ENCODE peak calls at places on chromosomes 16 and 17, in seven cellular contexts. E, O, F, V, U, Y and L are unnamed samples. For H3K36me3 and H3K27me3, the result is how much of the 10 kb centered on the place peaks cover.

GRCh38 chr16:50986453-50986852 is 164.6 kb downstream of the SALL1 start:
- DNase-seq in E (no peak), O (no peak), Y (no peak), F (no peak), U (no peak), V (no peak), L (no peak)

GRCh38 chr16:7016986-7017385 is 315.7 kb upstream of the RBFOX1 start:
- DNase-seq in V (no peak), E (no peak), U (no peak), F (no peak), Y (no peak), O (no peak), L (no peak)

GRCh38 chr16:72240949-72241348 is 69.0 kb upstream of the PMFBP1 start:
- DNase-seq in Y (no peak), V (no peak), F (no peak), E (no peak), U (no peak), O (no peak), L (no peak)

GRCh38 chr16:70661918-70662641 is 15.7 kb downstream of the IL34 start:
- DNase-seq in O (no peak), Y (no peak), E (no peak), V (no peak), F (peak), U (no peak), L (peak)

GRCh38 chr16:31508706-31509523 is 724 bp upstream of the RUSF1 start:
- DNase-seq in Y (no peak), O (peak), E (no peak), F (no peak), V (no peak), U (no peak), L (no peak)

GRCh38 chr17:45139533-45139920 is 4.0 kb downstream of the ACBD4 start:
- DNase-seq in O (no peak), Y (no peak), E (no peak), V (no peak), F (no peak), U (no peak), L (no peak)

GRCh38 chr16:75044800-75045361 is 46.1 kb downstream of the ZNRF1 start:
- DNase-seq in U (no peak), O (peak), Y (no peak), F (no peak), V (no peak), E (peak), L (no peak)

GRCh38 chr17:81486174-81486810 is 26.3 kb downstream of the ACTG1 start:
- DNase-seq in F (no peak), V (no peak), U (no peak), E (no peak), O (no peak), Y (no peak), L (no peak)

GRCh38 chr16:8925455-8925854 is 38.3 kb downstream of the USP7 start:
- DNase-seq in Y (no peak), E (no peak), V (no peak), O (no peak), U (no peak), F (no peak), L (no peak)

GRCh38 chr17:31073411-31073810 is 21.4 kb upstream of the NF1 start:
- DNase-seq in O (no peak), U (no peak), F (no peak), E (no peak), Y (peak), V (no peak), L (no peak)

GRCh38 chr16:78285437-78285917 is 186.0 kb downstream of the WWOX start:
- DNase-seq in V (no peak), E (no peak), F (no peak), O (no peak), Y (no peak), U (no peak), L (no peak)

GRCh38 chr17:68294196-68294555 is 2.9 kb downstream of the ARSG start:
- DNase-seq in U (no peak), E (no peak), V (no peak), Y (no peak), F (no peak), O (no peak), L (no peak)

GRCh38 chr17:73722163-73722562 is 77.9 kb upstream of the SDK2 start:
- DNase-seq in V (peak), U (no peak), Y (no peak), E (no peak), O (no peak), F (no peak), L (no peak)

GRCh38 chr17:390025-390424 is 37.4 kb upstream of the RPH3AL start:
- DNase-seq in E (no peak), U (no peak), V (no peak), F (no peak), Y (no peak), O (no peak), L (no peak)

GRCh38 chr16:15482068-15482747 is 47.8 kb downstream of the BMERB1 start:
- DNase-seq in F (peak), O (peak), U (peak), V (no peak), E (no peak), Y (peak), L (peak)

GRCh38 chr16:2482181-2483107 is 7.5 kb downstream of the TBC1D24 start:
- DNase-seq in V (no peak), U (no peak), O (peak), F (peak), Y (no peak), E (peak), L (no peak)

GRCh38 chr16:18855196-18855595 is 53.8 kb upstream of the ARL6IP1 start:
- DNase-seq in Y (no peak), E (no peak), V (no peak), O (no peak), F (no peak), U (no peak), L (no peak)
- H3K4me3 ChIP-seq in Y (no peak), E (no peak), V (no peak), O (no peak), F (no peak), U (no peak), L (no peak)

DNA sequence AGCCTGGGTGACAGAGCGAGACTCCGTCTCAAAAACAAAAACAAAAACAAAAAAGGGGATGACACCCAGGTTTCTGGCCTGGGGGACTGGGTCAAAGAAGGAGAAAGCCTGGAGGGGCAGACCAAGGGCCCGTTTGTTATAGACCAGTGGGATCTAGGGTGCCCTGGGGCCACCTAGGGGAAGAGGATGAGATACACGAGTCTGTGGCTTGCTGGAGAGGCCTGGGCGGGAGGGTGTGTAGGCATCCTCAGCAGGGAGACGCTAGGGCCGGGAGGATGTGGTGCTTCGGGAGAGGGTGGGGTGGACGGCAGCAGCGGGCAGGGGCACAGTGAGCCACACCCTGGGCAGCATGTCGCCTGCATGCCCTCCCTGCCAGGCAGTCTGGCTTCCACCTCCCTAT is 17.1 kb upstream of the CRK start:
- DNase-seq in U (no peak), Y (no peak), V (no peak), O (no peak), E (no peak), F (peak), L (peak)
- H3K36me3 ChIP-seq in U (under half), Y (under half), V (under half), O (under half), E (under half), F (half or more), L (under half)

GRCh38 chr17:48630009-48630924 is 4.1 kb upstream of the HOXB9 start:
- DNase-seq in E (no peak), O (no peak), F (peak), U (no peak), Y (peak), V (no peak), L (no peak)

GRCh38 chr17:48633266-48633816 is 7.2 kb upstream of the HOXB9 start:
- DNase-seq in U (no peak), F (peak), Y (peak), E (no peak), O (no peak), V (no peak), L (peak)

GRCh38 chr17:48630925-48631692 is 5.0 kb upstream of the HOXB9 start:
- DNase-seq in V (no peak), O (no peak), U (no peak), Y (peak), F (peak), E (no peak), L (no peak)

GRCh38 chr17:48632579-48633265 is 6.6 kb upstream of the HOXB9 start:
- DNase-seq in Y (peak), E (no peak), U (no peak), O (no peak), V (no peak), F (peak), L (no peak)

DNA sequence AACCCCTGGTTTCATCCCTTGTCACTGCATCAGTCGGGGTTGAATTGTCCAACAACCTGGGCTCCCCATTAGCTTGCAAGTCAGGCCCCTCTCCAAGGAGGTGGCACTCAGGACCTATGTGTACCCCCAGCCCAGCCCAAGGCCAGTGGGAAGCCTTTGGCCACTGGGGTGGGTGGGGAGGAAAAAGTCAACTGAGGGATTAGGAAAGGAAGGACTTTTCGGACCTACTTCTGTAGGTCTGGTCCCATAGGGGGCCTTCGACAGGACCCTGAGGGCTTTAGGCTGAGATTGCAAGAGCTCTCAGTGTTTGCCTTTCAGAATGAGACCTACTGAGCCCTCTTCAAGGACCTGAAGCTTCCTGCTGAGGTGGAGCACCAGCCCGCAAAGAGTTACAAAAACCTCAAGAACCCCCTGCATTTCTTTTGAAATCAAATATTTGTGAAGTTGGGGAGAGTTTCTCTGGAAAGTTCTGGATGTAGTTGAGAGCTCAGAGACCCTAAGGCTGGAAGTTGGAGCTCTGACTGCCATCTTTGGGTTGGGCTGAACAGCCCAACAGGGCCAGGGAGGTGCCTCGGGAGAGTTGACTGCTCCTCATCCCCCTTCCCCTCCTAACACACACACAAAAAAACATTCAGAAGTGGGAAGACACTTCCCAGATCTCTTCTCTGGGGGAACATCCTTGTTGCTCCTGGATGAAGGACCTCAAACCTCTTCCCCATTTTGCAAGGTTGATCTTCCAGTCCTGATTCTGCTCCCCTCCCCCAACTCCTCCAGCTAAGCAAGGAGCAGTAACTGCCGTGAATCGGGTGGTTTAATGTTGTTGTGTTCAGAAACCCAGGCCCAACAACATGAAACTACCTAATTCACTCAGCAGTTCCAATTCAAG is 5.8 kb upstream of the HOXB9 start:
- DNase-seq in Y (peak), E (no peak), U (no peak), O (no peak), F (peak), V (no peak), L (no peak)
- H3K27me3 ChIP-seq in Y (under half), E (half or more), U (half or more), O (half or more), F (half or more), V (under half), L (half or more)

DNA sequence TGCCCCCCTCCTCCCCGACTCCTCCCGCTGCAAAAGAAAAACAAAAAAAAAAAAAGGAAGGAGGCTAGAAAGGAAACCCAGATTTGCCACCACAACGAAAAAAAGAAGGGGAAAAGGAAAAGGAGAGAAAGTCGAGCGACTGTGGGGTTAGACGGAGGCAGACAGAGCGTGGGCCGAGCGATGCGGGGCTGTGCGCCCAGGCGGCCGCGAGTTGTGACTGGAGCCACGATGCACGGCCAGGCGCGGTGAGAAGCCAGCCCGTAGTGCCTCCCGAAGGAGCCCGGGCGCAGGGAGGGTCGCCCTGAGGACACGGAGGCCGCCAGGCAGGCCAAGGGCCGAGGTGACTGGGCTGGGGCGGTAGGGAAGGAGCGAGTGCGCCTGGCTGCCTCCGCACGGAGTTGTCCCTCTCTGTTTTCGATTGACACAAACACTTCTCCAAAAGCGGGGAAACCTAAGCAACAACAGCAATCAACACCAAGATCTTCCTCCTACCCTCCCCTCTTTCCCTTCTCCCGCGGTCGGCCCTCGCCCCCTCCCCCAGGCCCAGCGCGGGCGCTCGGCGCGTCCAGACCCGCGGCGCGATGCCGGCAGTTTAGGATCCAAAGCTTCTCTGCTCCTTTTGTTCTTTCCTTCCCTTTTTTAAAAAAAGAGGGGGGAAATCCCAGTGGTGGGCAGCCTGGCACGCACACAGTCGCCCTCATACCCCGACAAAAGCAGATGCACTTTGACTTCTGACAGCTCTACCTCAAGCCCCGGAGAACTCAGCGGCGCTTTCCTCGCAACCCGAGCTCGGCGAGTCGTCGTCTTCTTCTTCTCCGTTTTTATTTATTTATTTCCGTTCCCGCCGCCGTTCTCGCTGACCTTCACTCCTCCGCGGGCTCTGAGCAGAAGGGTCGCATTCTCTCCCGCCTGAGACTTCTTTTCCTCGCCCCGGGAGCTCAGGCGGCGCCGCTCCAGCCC is at the start of gene LHX1:
- DNase-seq in O (no peak), E (no peak), Y (no peak), F (peak), V (no peak), U (no peak), L (peak)
- H3K4me3 ChIP-seq in O (peak), E (no peak), Y (peak), F (no peak), V (peak), U (no peak), L (peak)

GRCh38 chr16:14263011-14263410 is 191.9 kb downstream of the MRTFB start:
- DNase-seq in U (no peak), E (no peak), O (no peak), Y (no peak), V (no peak), F (no peak), L (no peak)

GRCh38 chr16:14264560-14264959 is 193.4 kb downstream of the MRTFB start:
- DNase-seq in Y (no peak), V (no peak), E (no peak), U (no peak), O (no peak), F (no peak), L (no peak)

GRCh38 chr16:14268073-14268472 is 197.0 kb downstream of the MRTFB start:
- DNase-seq in U (no peak), O (no peak), E (no peak), V (no peak), Y (no peak), F (no peak), L (no peak)

DNA sequence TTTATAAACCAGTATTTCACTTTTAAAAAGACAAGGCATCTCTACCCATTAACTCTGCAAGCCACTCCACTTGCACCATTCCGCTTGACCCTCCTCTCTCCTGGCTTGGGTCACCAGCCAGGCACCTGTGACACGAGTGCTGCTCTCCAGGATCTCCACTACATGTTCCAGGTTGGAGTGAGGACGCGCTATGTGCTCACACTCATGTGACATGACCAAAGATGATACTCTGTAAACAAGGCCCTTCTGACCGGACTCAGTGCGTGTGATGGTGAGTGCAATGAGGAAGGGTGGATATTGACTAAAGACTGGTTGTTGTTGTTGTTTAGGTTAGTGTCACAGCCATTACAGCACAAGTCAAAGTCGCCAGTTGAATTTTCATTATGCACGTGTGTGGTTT is 192.7 kb downstream of the MRTFB start:
- DNase-seq in V (no peak), F (no peak), U (no peak), E (no peak), O (no peak), Y (no peak), L (no peak)
- H3K36me3 ChIP-seq in V (under half), F (under half), U (under half), E (under half), O (under half), Y (under half), L (under half)